ENCODE peak calls at places on chromosomes 1 and 21, in nine cellular contexts. One of them, this sample, is unnamed.
A peak's percentile ranks its signal among the peaks of the same experiment; 100 is the strongest.

GRCh38 chr1:65066766-65067490 is 81.1 kb upstream of the AK4 start:
- DNase-seq in body of pancreas: peak; percentile 94
- DNase-seq in heart right ventricle: peak; percentile 93
- DNase-seq in osteoblast: peak; percentile 98
- DNase-seq in Panc1: no peak
- DNase-seq in thoracic aorta: peak; percentile 88
- DNase-seq in heart left ventricle: peak; percentile 94
- DNase-seq in lung: peak; percentile 94
- DNase-seq in tibial artery: peak; percentile 98
- DNase-seq in this sample: no peak

GRCh38 chr1:18464665-18465050 is 16.1 kb upstream of the KLHDC7A start:
- DNase-seq in lung: peak; percentile 32
- DNase-seq in Panc1: no peak
- DNase-seq in body of pancreas: peak; percentile 81
- DNase-seq in thoracic aorta: no peak
- DNase-seq in heart right ventricle: no peak
- DNase-seq in heart left ventricle: no peak
- DNase-seq in tibial artery: no peak
- DNase-seq in osteoblast: no peak
- DNase-seq in this sample: no peak

GRCh38 chr21:39149882-39150281 is 33.4 kb downstream of the PSMG1 start:
- DNase-seq in Panc1: no peak
- DNase-seq in body of pancreas: no peak
- DNase-seq in heart left ventricle: no peak
- DNase-seq in osteoblast: no peak
- DNase-seq in tibial artery: no peak
- DNase-seq in heart right ventricle: no peak
- DNase-seq in lung: no peak
- DNase-seq in thoracic aorta: no peak
- DNase-seq in this sample: no peak

GRCh38 chr1:198936371-198937083 is 297.7 kb downstream of the PTPRC start:
- DNase-seq in body of pancreas: no peak
- DNase-seq in heart left ventricle: peak; percentile 18
- DNase-seq in heart right ventricle: no peak
- DNase-seq in thoracic aorta: no peak
- DNase-seq in lung: no peak
- DNase-seq in osteoblast: peak; percentile 10
- DNase-seq in Panc1: no peak
- DNase-seq in tibial artery: no peak
- DNase-seq in this sample: no peak

GRCh38 chr1:60504206-60504868 is 430.8 kb upstream of the C1orf87 start:
- DNase-seq in body of pancreas: no peak
- DNase-seq in Panc1: no peak
- DNase-seq in heart left ventricle: no peak
- DNase-seq in tibial artery: no peak
- DNase-seq in lung: no peak
- DNase-seq in heart right ventricle: no peak
- DNase-seq in thoracic aorta: no peak
- DNase-seq in osteoblast: no peak
- DNase-seq in this sample: no peak

GRCh38 chr1:71956613-71957012 is 325.7 kb downstream of the NEGR1 start:
- DNase-seq in osteoblast: no peak
- DNase-seq in lung: no peak
- DNase-seq in tibial artery: no peak
- DNase-seq in heart left ventricle: no peak
- DNase-seq in thoracic aorta: no peak
- DNase-seq in heart right ventricle: no peak
- DNase-seq in body of pancreas: no peak
- DNase-seq in Panc1: no peak
- DNase-seq in this sample: no peak

GRCh38 chr1:230807029-230807428 is 59.8 kb downstream of the CAPN9 start:
- DNase-seq in Panc1: no peak
- DNase-seq in tibial artery: peak; percentile 56
- DNase-seq in heart left ventricle: peak; percentile 73
- DNase-seq in heart right ventricle: peak; percentile 68
- DNase-seq in thoracic aorta: peak; percentile 53
- DNase-seq in osteoblast: no peak
- DNase-seq in lung: peak; percentile 20
- DNase-seq in body of pancreas: peak; percentile 91
- DNase-seq in this sample: no peak

GRCh38 chr1:169894424-169895145 is 889 bp upstream of the SCYL3 start:
- DNase-seq in osteoblast: no peak
- DNase-seq in Panc1: no peak
- DNase-seq in heart left ventricle: no peak
- DNase-seq in body of pancreas: no peak
- DNase-seq in lung: no peak
- DNase-seq in tibial artery: no peak
- DNase-seq in heart right ventricle: no peak
- DNase-seq in thoracic aorta: no peak
- DNase-seq in this sample: no peak

GRCh38 chr1:6033986-6034749 is 11.5 kb upstream of the KCNAB2 start:
- DNase-seq in lung: peak; percentile 47
- DNase-seq in tibial artery: no peak
- DNase-seq in heart left ventricle: no peak
- DNase-seq in heart right ventricle: peak; percentile 47
- DNase-seq in Panc1: no peak
- DNase-seq in body of pancreas: peak; percentile 53
- DNase-seq in thoracic aorta: no peak
- DNase-seq in osteoblast: peak; percentile 93
- DNase-seq in this sample: no peak

GRCh38 chr1:32150847-32151246 is 28.6 kb upstream of the TXLNA start:
- DNase-seq in Panc1: no peak
- DNase-seq in heart left ventricle: no peak
- DNase-seq in osteoblast: no peak
- DNase-seq in body of pancreas: no peak
- DNase-seq in thoracic aorta: no peak
- DNase-seq in tibial artery: no peak
- DNase-seq in heart right ventricle: no peak
- DNase-seq in lung: no peak
- DNase-seq in this sample: no peak

GRCh38 chr1:96509944-96510343 is 211.6 kb upstream of the PTBP2 start:
- DNase-seq in osteoblast: peak; percentile 71
- DNase-seq in body of pancreas: no peak
- DNase-seq in heart right ventricle: no peak
- DNase-seq in lung: no peak
- DNase-seq in heart left ventricle: no peak
- DNase-seq in tibial artery: no peak
- DNase-seq in thoracic aorta: no peak
- DNase-seq in Panc1: no peak
- DNase-seq in this sample: no peak

GRCh38 chr1:96509351-96509750 is 212.2 kb upstream of the PTBP2 start:
- DNase-seq in tibial artery: no peak
- DNase-seq in lung: no peak
- DNase-seq in heart right ventricle: no peak
- DNase-seq in osteoblast: no peak
- DNase-seq in heart left ventricle: no peak
- DNase-seq in Panc1: no peak
- DNase-seq in body of pancreas: no peak
- DNase-seq in thoracic aorta: no peak
- DNase-seq in this sample: no peak

GRCh38 chr1:96510911-96511310 is 210.7 kb upstream of the PTBP2 start:
- DNase-seq in heart right ventricle: no peak
- DNase-seq in Panc1: no peak
- DNase-seq in lung: no peak
- DNase-seq in tibial artery: no peak
- DNase-seq in thoracic aorta: no peak
- DNase-seq in body of pancreas: no peak
- DNase-seq in osteoblast: no peak
- DNase-seq in heart left ventricle: no peak
- DNase-seq in this sample: no peak

GRCh38 chr1:96513136-96513535 is 208.4 kb upstream of the PTBP2 start:
- DNase-seq in lung: no peak
- DNase-seq in thoracic aorta: no peak
- DNase-seq in body of pancreas: no peak
- DNase-seq in osteoblast: no peak
- DNase-seq in heart right ventricle: no peak
- DNase-seq in heart left ventricle: no peak
- DNase-seq in tibial artery: no peak
- DNase-seq in Panc1: no peak
- DNase-seq in this sample: no peak

GRCh38 chr1:96508226-96508625 is 213.4 kb upstream of the PTBP2 start:
- DNase-seq in osteoblast: no peak
- DNase-seq in thoracic aorta: no peak
- DNase-seq in heart right ventricle: no peak
- DNase-seq in body of pancreas: no peak
- DNase-seq in tibial artery: no peak
- DNase-seq in lung: no peak
- DNase-seq in heart left ventricle: no peak
- DNase-seq in Panc1: no peak
- DNase-seq in this sample: no peak
- TF ChIP-seq CTCF in osteoblast: peak; percentile 8
- TF ChIP-seq CTCF in thoracic aorta: no peak
- TF ChIP-seq CTCF in heart right ventricle: no peak
- TF ChIP-seq CTCF in body of pancreas: no peak
- TF ChIP-seq CTCF in tibial artery: no peak
- TF ChIP-seq CTCF in lung: no peak
- TF ChIP-seq CTCF in heart left ventricle: no peak
- TF ChIP-seq CTCF in Panc1: no peak
- TF ChIP-seq CTCF in this sample: no peak

DNA sequence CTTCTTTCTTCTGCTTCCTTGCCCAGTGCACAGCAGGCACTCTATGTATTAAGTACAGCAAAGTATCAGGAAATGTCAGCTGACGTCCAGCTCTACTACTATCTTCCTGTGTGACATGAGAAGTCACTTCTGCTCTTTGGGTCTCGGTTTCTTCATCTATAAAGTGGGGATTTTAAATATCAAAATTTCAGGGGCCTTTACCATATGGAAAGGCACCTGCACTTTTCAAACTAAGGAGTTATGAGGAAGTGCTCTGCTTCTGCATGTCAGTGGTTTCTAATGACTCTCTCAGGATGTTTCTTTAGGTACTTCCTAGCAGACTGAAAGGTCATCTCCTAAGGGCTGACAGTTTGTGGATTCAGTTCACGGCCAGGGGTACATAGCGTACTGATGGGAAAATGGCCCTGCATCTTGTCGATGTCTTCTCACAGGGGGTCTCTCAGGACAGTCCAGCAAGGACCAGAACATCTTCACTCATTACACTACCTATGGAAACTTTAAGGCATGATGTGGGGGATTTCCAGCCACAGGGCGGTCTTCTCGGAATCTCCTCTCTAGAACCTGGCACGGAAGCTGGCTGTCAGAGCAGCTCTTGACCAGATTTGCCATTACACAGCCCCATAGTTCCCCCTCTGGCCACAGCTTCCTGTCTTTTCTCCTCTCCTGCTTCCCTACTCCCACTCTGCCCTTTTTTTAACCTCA is 42.0 kb upstream of the MTF1 start:
- DNase-seq in lung: no peak
- DNase-seq in body of pancreas: peak; percentile 7
- DNase-seq in tibial artery: no peak
- DNase-seq in heart right ventricle: no peak
- DNase-seq in Panc1: no peak
- DNase-seq in osteoblast: peak; percentile 11
- DNase-seq in thoracic aorta: no peak
- DNase-seq in heart left ventricle: no peak
- DNase-seq in this sample: no peak
- H3K27ac ChIP-seq in lung: peak overlapping the region; percentile 4
- H3K27ac ChIP-seq in body of pancreas: no peak overlapping the region
- H3K27ac ChIP-seq in tibial artery: no peak overlapping the region
- H3K27ac ChIP-seq in heart right ventricle: no peak overlapping the region
- H3K27ac ChIP-seq in Panc1: no peak overlapping the region
- H3K27ac ChIP-seq in osteoblast: no peak overlapping the region
- H3K27ac ChIP-seq in thoracic aorta: no peak overlapping the region
- H3K27ac ChIP-seq in heart left ventricle: no peak overlapping the region
- H3K27ac ChIP-seq in this sample: no peak overlapping the region

GRCh38 chr1:30875916-30876315 is 32.6 kb downstream of the SDC3 start:
- DNase-seq in body of pancreas: no peak
- DNase-seq in tibial artery: no peak
- DNase-seq in osteoblast: peak; percentile 64
- DNase-seq in heart right ventricle: no peak
- DNase-seq in lung: no peak
- DNase-seq in Panc1: no peak
- DNase-seq in thoracic aorta: no peak
- DNase-seq in heart left ventricle: no peak
- DNase-seq in this sample: no peak

GRCh38 chr1:30877205-30877912 is 31.2 kb downstream of the SDC3 start:
- DNase-seq in heart left ventricle: peak; percentile 74
- DNase-seq in tibial artery: peak; percentile 85
- DNase-seq in body of pancreas: peak; percentile 72
- DNase-seq in osteoblast: peak; percentile 92
- DNase-seq in lung: peak; percentile 54
- DNase-seq in heart right ventricle: peak; percentile 75
- DNase-seq in thoracic aorta: peak; percentile 53
- DNase-seq in Panc1: no peak
- DNase-seq in this sample: peak; percentile 38

GRCh38 chr1:30874176-30874575 is 34.4 kb downstream of the SDC3 start:
- DNase-seq in heart right ventricle: no peak
- DNase-seq in osteoblast: peak; percentile 75
- DNase-seq in tibial artery: no peak
- DNase-seq in lung: no peak
- DNase-seq in body of pancreas: no peak
- DNase-seq in heart left ventricle: no peak
- DNase-seq in Panc1: no peak
- DNase-seq in thoracic aorta: no peak
- DNase-seq in this sample: no peak

GRCh38 chr1:30876451-30877204 is 31.9 kb downstream of the SDC3 start:
- DNase-seq in thoracic aorta: no peak
- DNase-seq in heart left ventricle: no peak
- DNase-seq in lung: no peak
- DNase-seq in Panc1: no peak
- DNase-seq in osteoblast: peak; percentile 35
- DNase-seq in tibial artery: no peak
- DNase-seq in heart right ventricle: no peak
- DNase-seq in body of pancreas: no peak
- DNase-seq in this sample: no peak

DNA sequence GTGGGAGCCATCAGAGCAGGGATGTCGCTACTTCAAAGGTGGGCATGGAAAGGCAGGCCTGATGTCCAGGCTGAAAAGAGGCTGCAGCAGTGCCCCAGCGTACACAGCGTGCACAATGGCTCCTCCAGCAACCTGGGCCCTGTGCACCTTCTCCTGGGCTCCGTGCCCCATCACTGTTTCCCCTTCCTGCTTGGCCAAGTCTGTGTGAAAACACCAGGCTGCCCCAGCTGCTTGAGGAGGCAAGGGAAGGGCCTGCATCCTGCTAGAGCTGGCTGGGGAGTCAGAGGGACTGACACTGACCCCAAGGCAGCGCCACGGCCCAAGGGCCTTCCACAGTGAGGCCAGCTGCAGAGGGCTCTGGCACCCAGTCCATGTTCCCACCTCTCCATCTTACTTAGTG is 33.4 kb downstream of the SDC3 start:
- DNase-seq in body of pancreas: peak; percentile 20
- DNase-seq in tibial artery: no peak
- DNase-seq in thoracic aorta: no peak
- DNase-seq in Panc1: no peak
- DNase-seq in lung: no peak
- DNase-seq in heart left ventricle: no peak
- DNase-seq in osteoblast: peak; percentile 76
- DNase-seq in heart right ventricle: no peak
- DNase-seq in this sample: no peak
- TF ChIP-seq CTCF in body of pancreas: no peak
- TF ChIP-seq CTCF in tibial artery: no peak
- TF ChIP-seq CTCF in thoracic aorta: no peak
- TF ChIP-seq CTCF in Panc1: no peak
- TF ChIP-seq CTCF in lung: no peak
- TF ChIP-seq CTCF in heart left ventricle: no peak
- TF ChIP-seq CTCF in osteoblast: no peak
- TF ChIP-seq CTCF in heart right ventricle: no peak
- TF ChIP-seq CTCF in this sample: no peak

GRCh38 chr1:117802546-117803257 is 126.7 kb downstream of the GDAP2 start:
- DNase-seq in lung: no peak
- DNase-seq in thoracic aorta: no peak
- DNase-seq in heart right ventricle: no peak
- DNase-seq in body of pancreas: no peak
- DNase-seq in Panc1: no peak
- DNase-seq in tibial artery: no peak
- DNase-seq in heart left ventricle: no peak
- DNase-seq in osteoblast: no peak
- DNase-seq in this sample: no peak

GRCh38 chr1:117803318-117803717 is 126.1 kb downstream of the GDAP2 start:
- DNase-seq in heart left ventricle: no peak
- DNase-seq in body of pancreas: no peak
- DNase-seq in tibial artery: no peak
- DNase-seq in osteoblast: no peak
- DNase-seq in heart right ventricle: no peak
- DNase-seq in thoracic aorta: no peak
- DNase-seq in Panc1: no peak
- DNase-seq in lung: no peak
- DNase-seq in this sample: no peak
- H3K27ac ChIP-seq in heart left ventricle: no peak overlapping the region
- H3K27ac ChIP-seq in body of pancreas: no peak overlapping the region
- H3K27ac ChIP-seq in tibial artery: no peak overlapping the region
- H3K27ac ChIP-seq in osteoblast: no peak overlapping the region
- H3K27ac ChIP-seq in heart right ventricle: no peak overlapping the region
- H3K27ac ChIP-seq in thoracic aorta: no peak overlapping the region
- H3K27ac ChIP-seq in Panc1: no peak overlapping the region
- H3K27ac ChIP-seq in lung: no peak overlapping the region
- H3K27ac ChIP-seq in this sample: no peak overlapping the region